ENCODE peak calls at places on chromosomes 6 and 20, in ten cellular contexts. W is IMR-90, T is hepatocyte, H is K562, X is stomach, M is ascending aorta, N is breast epithelium, K is sigmoid colon, D is uterus, I is body of pancreas. V is an unnamed sample.

GRCh38 chr6:487956-488355 is 96.4 kb downstream of the IRF4 start:
- DNase-seq in W (no peak), T (no peak), H (no peak), X (no peak), M (no peak), N (no peak), K (no peak), D (no peak), I (no peak), V (no peak)

GRCh38 chr6:158708239-158708638 is 58.4 kb downstream of the SYTL3 start:
- DNase-seq in W (peak; percentile 60), T (peak; percentile 37), H (no peak), X (peak; percentile 33), M (no peak), N (no peak), K (peak; percentile 76), D (peak; percentile 45), I (no peak), V (no peak)

GRCh38 chr6:2237001-2237400 is 8.4 kb downstream of the GMDS start:
- DNase-seq in W (peak; percentile 98), T (no peak), H (no peak), X (no peak), M (no peak), N (no peak), K (no peak), D (no peak), I (no peak), V (no peak)

GRCh38 chr6:16544006-16544405 is 217.3 kb downstream of the ATXN1 start:
- DNase-seq in W (peak; percentile 25), T (no peak), H (no peak), X (no peak), M (no peak), N (no peak), K (no peak), D (peak; percentile 22), I (peak; percentile 5), V (no peak)

GRCh38 chr6:125884656-125885055 is 71.9 kb upstream of the HINT3 start:
- DNase-seq in W (no peak), T (no peak), H (no peak), X (no peak), M (no peak), N (no peak), K (no peak), D (no peak), I (no peak), V (no peak)

GRCh38 chr20:16417001-16417400 is 156.2 kb downstream of the KIF16B start:
- DNase-seq in W (no peak), T (peak; percentile 16), H (no peak), X (no peak), M (no peak), N (no peak), K (no peak), D (no peak), I (no peak), V (no peak)

GRCh38 chr6:17269840-17270239 is 11.3 kb upstream of the RBM24 start:
- DNase-seq in W (peak; percentile 76), T (no peak), H (no peak), X (no peak), M (no peak), N (no peak), K (no peak), D (no peak), I (no peak), V (no peak)

GRCh38 chr6:165725201-165725600 is 62.2 kb upstream of the PDE10A start:
- DNase-seq in W (no peak), T (no peak), H (no peak), X (no peak), M (no peak), N (no peak), K (no peak), D (no peak), I (no peak), V (no peak)

GRCh38 chr6:138803914-138804313 is 8.0 kb downstream of the ECT2L start:
- DNase-seq in W (no peak), T (no peak), H (no peak), X (no peak), M (no peak), N (no peak), K (no peak), D (no peak), I (no peak), V (no peak)

GRCh38 chr6:63883597-63883996 is 248.0 kb downstream of the PHF3 start:
- DNase-seq in W (no peak), T (no peak), H (no peak), X (no peak), M (no peak), N (no peak), K (no peak), D (no peak), I (no peak), V (no peak)

GRCh38 chr6:73299171-73300073 is 36.4 kb upstream of the KHDC1 start:
- DNase-seq in W (no peak), T (no peak), H (no peak), X (no peak), M (no peak), N (no peak), K (no peak), D (no peak), I (no peak), V (no peak)

GRCh38 chr6:153101461-153101860 is 29.6 kb downstream of the RGS17 start:
- DNase-seq in W (no peak), T (no peak), H (no peak), X (no peak), M (no peak), N (no peak), K (no peak), D (no peak), I (no peak), V (no peak)

GRCh38 chr6:32188381-32189081 is 1.5 kb downstream of the PBX2 start:
- DNase-seq in W (peak; percentile 12), T (no peak), H (peak; percentile 41), X (no peak), M (no peak), N (no peak), K (peak; percentile 81), D (peak; percentile 73), I (no peak), V (no peak)

DNA sequence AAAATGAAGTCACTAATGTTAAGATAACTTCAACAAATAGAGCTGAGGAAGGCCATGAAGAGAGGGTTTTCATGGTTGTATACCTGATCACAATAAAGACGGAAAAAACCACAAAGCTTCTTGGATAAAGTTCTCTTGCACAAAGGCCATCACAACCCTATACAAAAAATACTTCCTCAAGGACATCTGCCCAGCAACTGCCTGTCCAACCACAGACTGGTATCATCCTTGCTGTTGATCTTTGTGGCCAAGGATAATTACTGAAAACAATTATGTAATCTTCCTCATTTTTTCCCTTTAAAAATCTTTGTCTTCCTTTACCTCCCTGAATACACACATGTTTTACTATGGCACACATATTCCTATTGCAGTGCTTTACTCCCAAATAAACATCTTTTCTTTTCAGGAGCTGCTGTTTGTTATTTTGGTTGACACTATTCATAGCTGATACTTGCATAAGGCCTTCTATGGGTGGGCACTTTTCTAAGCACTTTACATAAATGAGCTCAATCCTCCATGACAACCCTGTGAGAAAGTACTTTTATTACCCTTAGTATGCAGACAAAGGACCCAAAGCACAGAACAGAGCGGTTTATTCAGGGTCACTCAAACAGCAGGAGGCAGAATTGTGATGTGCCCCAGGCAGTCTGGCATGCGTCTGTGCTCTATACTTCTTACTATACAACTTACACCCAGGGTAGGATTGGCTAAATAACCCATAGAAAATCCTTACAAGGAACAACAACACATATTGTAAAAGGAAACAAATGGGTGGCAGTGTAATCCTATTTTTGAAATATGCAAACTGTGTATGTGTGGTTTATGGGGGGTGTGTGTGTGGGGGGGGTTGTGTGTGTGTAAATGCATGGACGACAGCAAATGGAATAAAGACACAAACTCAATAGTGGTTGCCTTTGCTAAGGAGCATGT is 35.0 kb downstream of the SNRNP48 start:
- DNase-seq in W (no peak), T (no peak), H (no peak), X (no peak), M (no peak), N (no peak), K (no peak), D (no peak), I (no peak), V (no peak)
- TF ChIP-seq CTCF in W (peak; percentile 5), T (peak; percentile 17), H (no peak), X (no peak), M (no peak), N (no peak), K (no peak), D (no peak), I (no peak), V (no peak)

DNA sequence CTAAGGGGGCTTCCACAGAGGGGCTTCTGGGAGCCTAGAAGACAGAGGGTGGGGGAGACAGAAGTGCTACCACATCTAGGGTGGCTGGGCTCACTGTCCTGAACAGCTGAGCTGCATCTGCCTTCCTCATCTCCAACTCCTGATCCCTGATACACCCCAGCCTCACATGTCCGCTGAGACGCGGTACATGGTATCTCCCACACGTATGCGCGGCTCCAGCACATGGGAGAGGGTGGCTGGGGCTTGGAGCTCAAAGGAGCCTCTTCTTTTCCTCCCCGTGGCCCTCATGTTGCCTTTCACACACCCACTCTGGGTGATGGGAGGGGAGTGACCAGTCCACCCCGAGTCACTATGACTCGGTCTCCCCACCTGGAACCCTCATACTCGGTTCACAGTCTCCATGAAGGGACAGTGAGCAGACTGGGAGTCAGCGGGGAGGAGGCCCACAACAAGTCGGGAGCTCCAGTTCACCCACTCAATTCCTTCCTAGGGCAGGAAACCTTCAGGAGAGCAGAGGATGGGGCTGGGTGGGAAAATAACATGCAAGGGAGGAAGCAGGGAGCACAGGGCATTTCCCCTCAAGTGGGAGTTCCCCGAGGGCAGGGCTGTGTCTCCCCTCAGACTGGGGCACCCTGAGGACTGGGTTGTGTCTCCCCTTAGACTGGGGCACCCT is 61.7 kb downstream of the MRPL14 start:
- DNase-seq in W (peak; percentile 52), T (no peak), H (no peak), X (no peak), M (no peak), N (no peak), K (no peak), D (peak; percentile 21), I (no peak), V (no peak)
- H3K4me1 ChIP-seq in W (peaks cover 55% of the 10 kb centered on the region), T (no peaks in the 10 kb centered on the region), H (peaks cover 63% of the 10 kb centered on the region), X (no peaks in the 10 kb centered on the region), M (peaks cover 20% of the 10 kb centered on the region), N (peaks cover 4% of the 10 kb centered on the region), K (peaks cover 27% of the 10 kb centered on the region), D (no peaks in the 10 kb centered on the region), I (no peaks in the 10 kb centered on the region), V (peaks cover 7% of the 10 kb centered on the region)

GRCh38 chr6:99993533-99994251 is at the start of gene MCHR2:
- DNase-seq in W (no peak), T (peak; percentile 17), H (no peak), X (no peak), M (no peak), N (no peak), K (no peak), D (no peak), I (no peak), V (no peak)
- H3K4me3 ChIP-seq in W (no peak within 1 kb of the TSS), T (peak within 1 kb of the TSS; percentile 23), H (no peak within 1 kb of the TSS), X (peak within 1 kb of the TSS; percentile 16), M (no peak within 1 kb of the TSS), N (no peak within 1 kb of the TSS), K (peak within 1 kb of the TSS; percentile 25), D (no peak within 1 kb of the TSS), I (no peak within 1 kb of the TSS), V (no peak within 1 kb of the TSS)

DNA sequence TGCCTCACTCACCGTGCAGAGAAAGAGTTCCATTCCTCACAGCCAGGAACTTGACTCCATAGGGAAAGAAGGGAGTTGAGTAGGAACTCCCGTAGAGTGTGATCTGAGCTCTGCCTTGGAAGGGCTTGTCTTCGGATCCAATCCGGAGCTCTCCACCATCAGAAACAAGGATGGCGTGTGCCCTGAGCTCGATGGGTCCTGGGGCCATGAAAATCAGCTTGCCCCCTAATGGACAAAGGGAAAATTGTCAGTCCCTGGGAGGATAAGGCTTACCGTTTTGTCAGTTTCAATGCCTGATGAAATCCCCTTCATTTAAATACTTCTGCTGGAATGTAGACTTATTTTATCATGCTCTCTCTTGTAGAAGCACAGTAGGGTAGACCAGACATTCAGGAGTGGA is 153.3 kb downstream of the PKHD1 start:
- DNase-seq in W (no peak), T (no peak), H (peak; percentile 36), X (no peak), M (no peak), N (no peak), K (no peak), D (no peak), I (no peak), V (no peak)
- TF ChIP-seq CTCF in W (peak; percentile 24), T (no peak), H (peak; percentile 41), X (no peak), M (no peak), N (no peak), K (no peak), D (no peak), I (no peak), V (no peak)